ENCODE peak calls at places on chromosomes 2 and 18, in six cellular contexts. One of them, this sample, is unnamed.
A peak's percentile ranks its signal among the peaks of the same experiment; 100 is the strongest.

GRCh38 chr2:15059870-15060617 is 427.5 kb downstream of the LRATD1 start:
- DNase-seq in IMR-90: no peak
- DNase-seq in H1: no peak
- DNase-seq in H9: no peak
- DNase-seq in neuronal stem cell: no peak
- DNase-seq in mesenchymal stem cell: no peak
- DNase-seq in this sample: peak; percentile 52

GRCh38 chr2:189276277-189276676 is 96.7 kb upstream of the COL5A2 start:
- DNase-seq in IMR-90: peak; percentile 97
- DNase-seq in H1: no peak
- DNase-seq in H9: no peak
- DNase-seq in neuronal stem cell: no peak
- DNase-seq in mesenchymal stem cell: peak; percentile 90
- DNase-seq in this sample: peak; percentile 91

GRCh38 chr2:230901006-230901405 is 24.0 kb downstream of the GPR55 start:
- DNase-seq in IMR-90: no peak
- DNase-seq in H1: no peak
- DNase-seq in H9: no peak
- DNase-seq in neuronal stem cell: no peak
- DNase-seq in mesenchymal stem cell: no peak
- DNase-seq in this sample: no peak

GRCh38 chr2:224357098-224357901 is 44.6 kb downstream of the FAM124B start:
- DNase-seq in IMR-90: peak; percentile 60
- DNase-seq in H1: no peak
- DNase-seq in H9: peak; percentile 43
- DNase-seq in neuronal stem cell: peak; percentile 61
- DNase-seq in mesenchymal stem cell: peak; percentile 69
- DNase-seq in this sample: peak; percentile 36

GRCh38 chr2:237627463-237628321 is at the start of gene LRRFIP1:
- DNase-seq in IMR-90: no peak
- DNase-seq in H1: no peak
- DNase-seq in H9: peak; percentile 40
- DNase-seq in neuronal stem cell: no peak
- DNase-seq in mesenchymal stem cell: no peak
- DNase-seq in this sample: peak; percentile 29

GRCh38 chr2:28755411-28755810 is 3.8 kb downstream of the PPP1CB start:
- DNase-seq in IMR-90: peak; percentile 54
- DNase-seq in H1: no peak
- DNase-seq in H9: no peak
- DNase-seq in neuronal stem cell: no peak
- DNase-seq in mesenchymal stem cell: peak; percentile 49
- DNase-seq in this sample: no peak

GRCh38 chr2:120881981-120882788 is 146.5 kb downstream of the GLI2 start:
- DNase-seq in IMR-90: no peak
- DNase-seq in H1: no peak
- DNase-seq in H9: no peak
- DNase-seq in neuronal stem cell: no peak
- DNase-seq in mesenchymal stem cell: no peak
- DNase-seq in this sample: no peak

GRCh38 chr18:36372902-36373301 is 75.4 kb downstream of the FHOD3 start:
- DNase-seq in IMR-90: peak; percentile 85
- DNase-seq in H1: no peak
- DNase-seq in H9: no peak
- DNase-seq in neuronal stem cell: no peak
- DNase-seq in mesenchymal stem cell: peak; percentile 1
- DNase-seq in this sample: peak; percentile 92

GRCh38 chr2:1607971-1608688 is 136.2 kb downstream of the PXDN start:
- DNase-seq in IMR-90: peak; percentile 71
- DNase-seq in H1: no peak
- DNase-seq in H9: no peak
- DNase-seq in neuronal stem cell: no peak
- DNase-seq in mesenchymal stem cell: no peak
- DNase-seq in this sample: no peak

GRCh38 chr18:44229693-44230108 is 451.0 kb upstream of the SETBP1 start:
- DNase-seq in IMR-90: peak; percentile 1
- DNase-seq in H1: no peak
- DNase-seq in H9: peak; percentile 27
- DNase-seq in neuronal stem cell: no peak
- DNase-seq in mesenchymal stem cell: peak; percentile 3
- DNase-seq in this sample: no peak

GRCh38 chr2:217932661-217933325 is 70.0 kb downstream of the TNS1 start:
- DNase-seq in IMR-90: no peak
- DNase-seq in H1: no peak
- DNase-seq in H9: no peak
- DNase-seq in neuronal stem cell: no peak
- DNase-seq in mesenchymal stem cell: no peak
- DNase-seq in this sample: no peak

GRCh38 chr18:58552057-58552461 is 76.8 kb downstream of the ALPK2 start:
- DNase-seq in IMR-90: peak; percentile 63
- DNase-seq in H1: no peak
- DNase-seq in H9: no peak
- DNase-seq in neuronal stem cell: no peak
- DNase-seq in mesenchymal stem cell: peak; percentile 45
- DNase-seq in this sample: no peak

GRCh38 chr2:16613475-16613874 is 52.2 kb downstream of the CYRIA start:
- DNase-seq in IMR-90: no peak
- DNase-seq in H1: no peak
- DNase-seq in H9: no peak
- DNase-seq in neuronal stem cell: no peak
- DNase-seq in mesenchymal stem cell: no peak
- DNase-seq in this sample: peak; percentile 54

GRCh38 chr2:10272464-10272863 is 30.2 kb upstream of the HPCAL1 start:
- DNase-seq in IMR-90: no peak
- DNase-seq in H1: no peak
- DNase-seq in H9: no peak
- DNase-seq in neuronal stem cell: no peak
- DNase-seq in mesenchymal stem cell: no peak
- DNase-seq in this sample: no peak

GRCh38 chr18:79816981-79817606 is 19.4 kb downstream of the KCNG2 start:
- DNase-seq in IMR-90: no peak
- DNase-seq in H1: no peak
- DNase-seq in H9: no peak
- DNase-seq in neuronal stem cell: no peak
- DNase-seq in mesenchymal stem cell: no peak
- DNase-seq in this sample: no peak

GRCh38 chr18:12377556-12378553 is 828 bp upstream of the AFG3L2 start:
- DNase-seq in IMR-90: no peak
- DNase-seq in H1: no peak
- DNase-seq in H9: no peak
- DNase-seq in neuronal stem cell: no peak
- DNase-seq in mesenchymal stem cell: no peak
- DNase-seq in this sample: no peak

GRCh38 chr18:44922968-44923367 is 242.3 kb downstream of the SETBP1 start:
- DNase-seq in IMR-90: no peak
- DNase-seq in H1: no peak
- DNase-seq in H9: no peak
- DNase-seq in neuronal stem cell: no peak
- DNase-seq in mesenchymal stem cell: no peak
- DNase-seq in this sample: no peak

GRCh38 chr2:178448968-178449661 is 1.9 kb downstream of the PRKRA start:
- DNase-seq in IMR-90: no peak
- DNase-seq in H1: no peak
- DNase-seq in H9: no peak
- DNase-seq in neuronal stem cell: no peak
- DNase-seq in mesenchymal stem cell: no peak
- DNase-seq in this sample: no peak

GRCh38 chr2:178452870-178453269 is 1.7 kb downstream of the PJVK start:
- DNase-seq in IMR-90: no peak
- DNase-seq in H1: no peak
- DNase-seq in H9: no peak
- DNase-seq in neuronal stem cell: no peak
- DNase-seq in mesenchymal stem cell: no peak
- DNase-seq in this sample: no peak

GRCh38 chr2:178450574-178451429 is at the start of the genes PJVK and PRKRA:
- DNase-seq in IMR-90: peak; percentile 97
- DNase-seq in H1: peak; percentile 93
- DNase-seq in H9: peak; percentile 97
- DNase-seq in neuronal stem cell: peak; percentile 97
- DNase-seq in mesenchymal stem cell: peak; percentile 97
- DNase-seq in this sample: peak; percentile 98

GRCh38 chr2:178449700-178450573 is 1.0 kb downstream of the PRKRA start:
- DNase-seq in IMR-90: peak; percentile 11
- DNase-seq in H1: no peak
- DNase-seq in H9: no peak
- DNase-seq in neuronal stem cell: peak; percentile 1
- DNase-seq in mesenchymal stem cell: peak; percentile 22
- DNase-seq in this sample: no peak

GRCh38 chr2:178452334-178452733 is 1.2 kb downstream of the PJVK start:
- DNase-seq in IMR-90: no peak
- DNase-seq in H1: no peak
- DNase-seq in H9: no peak
- DNase-seq in neuronal stem cell: no peak
- DNase-seq in mesenchymal stem cell: no peak
- DNase-seq in this sample: no peak
- H2AFZ ChIP-seq in IMR-90: no peak overlapping the region
- H2AFZ ChIP-seq in H1: no peak overlapping the region
- H2AFZ ChIP-seq in H9: no peak overlapping the region
- H2AFZ ChIP-seq in neuronal stem cell: no peak overlapping the region
- H2AFZ ChIP-seq in mesenchymal stem cell: no peak overlapping the region
- H2AFZ ChIP-seq in this sample: no peak overlapping the region

GRCh38 chr2:182646763-182647498 is 69.1 kb upstream of the DNAJC10 start:
- DNase-seq in IMR-90: no peak
- DNase-seq in H1: no peak
- DNase-seq in H9: no peak
- DNase-seq in neuronal stem cell: no peak
- DNase-seq in mesenchymal stem cell: no peak
- DNase-seq in this sample: no peak

GRCh38 chr2:182649316-182649715 is 66.7 kb upstream of the DNAJC10 start:
- DNase-seq in IMR-90: peak; percentile 46
- DNase-seq in H1: no peak
- DNase-seq in H9: peak; percentile 60
- DNase-seq in neuronal stem cell: peak; percentile 12
- DNase-seq in mesenchymal stem cell: peak; percentile 58
- DNase-seq in this sample: no peak

GRCh38 chr2:182647499-182647787 is 68.6 kb upstream of the DNAJC10 start:
- DNase-seq in IMR-90: no peak
- DNase-seq in H1: no peak
- DNase-seq in H9: no peak
- DNase-seq in neuronal stem cell: no peak
- DNase-seq in mesenchymal stem cell: no peak
- DNase-seq in this sample: no peak

GRCh38 chr2:182652326-182652725 is 63.7 kb upstream of the DNAJC10 start:
- DNase-seq in IMR-90: no peak
- DNase-seq in H1: no peak
- DNase-seq in H9: no peak
- DNase-seq in neuronal stem cell: no peak
- DNase-seq in mesenchymal stem cell: no peak
- DNase-seq in this sample: peak; percentile 31

DNA sequence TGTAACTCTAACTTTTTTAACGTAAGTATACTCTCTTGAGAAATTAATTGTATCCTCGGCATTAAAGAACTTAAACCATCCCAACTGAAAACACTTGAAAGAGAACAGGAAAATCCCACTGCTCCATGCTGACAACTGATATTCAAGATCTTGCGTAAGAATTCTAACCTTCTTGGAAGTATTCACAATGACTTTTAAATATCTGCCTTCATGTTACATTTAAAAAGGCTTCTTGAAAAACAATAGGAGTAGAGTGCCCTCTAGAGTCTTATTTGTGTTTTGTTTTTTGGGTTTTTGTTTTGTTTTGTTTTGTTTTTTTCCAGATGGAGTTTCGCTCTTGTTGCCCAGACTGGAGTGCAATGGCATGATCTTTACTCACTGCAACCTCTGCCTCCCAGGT is 65.4 kb upstream of the DNAJC10 start:
- DNase-seq in IMR-90: peak; percentile 76
- DNase-seq in H1: no peak
- DNase-seq in H9: no peak
- DNase-seq in neuronal stem cell: peak; percentile 14
- DNase-seq in mesenchymal stem cell: peak; percentile 75
- DNase-seq in this sample: peak; percentile 7
- H3K14ac ChIP-seq in IMR-90: no peak overlapping the region
- H3K14ac ChIP-seq in H1: no peak overlapping the region
- H3K14ac ChIP-seq in H9: no peak overlapping the region
- H3K14ac ChIP-seq in neuronal stem cell: no peak overlapping the region
- H3K14ac ChIP-seq in mesenchymal stem cell: no peak overlapping the region
- H3K14ac ChIP-seq in this sample: no peak overlapping the region

DNA sequence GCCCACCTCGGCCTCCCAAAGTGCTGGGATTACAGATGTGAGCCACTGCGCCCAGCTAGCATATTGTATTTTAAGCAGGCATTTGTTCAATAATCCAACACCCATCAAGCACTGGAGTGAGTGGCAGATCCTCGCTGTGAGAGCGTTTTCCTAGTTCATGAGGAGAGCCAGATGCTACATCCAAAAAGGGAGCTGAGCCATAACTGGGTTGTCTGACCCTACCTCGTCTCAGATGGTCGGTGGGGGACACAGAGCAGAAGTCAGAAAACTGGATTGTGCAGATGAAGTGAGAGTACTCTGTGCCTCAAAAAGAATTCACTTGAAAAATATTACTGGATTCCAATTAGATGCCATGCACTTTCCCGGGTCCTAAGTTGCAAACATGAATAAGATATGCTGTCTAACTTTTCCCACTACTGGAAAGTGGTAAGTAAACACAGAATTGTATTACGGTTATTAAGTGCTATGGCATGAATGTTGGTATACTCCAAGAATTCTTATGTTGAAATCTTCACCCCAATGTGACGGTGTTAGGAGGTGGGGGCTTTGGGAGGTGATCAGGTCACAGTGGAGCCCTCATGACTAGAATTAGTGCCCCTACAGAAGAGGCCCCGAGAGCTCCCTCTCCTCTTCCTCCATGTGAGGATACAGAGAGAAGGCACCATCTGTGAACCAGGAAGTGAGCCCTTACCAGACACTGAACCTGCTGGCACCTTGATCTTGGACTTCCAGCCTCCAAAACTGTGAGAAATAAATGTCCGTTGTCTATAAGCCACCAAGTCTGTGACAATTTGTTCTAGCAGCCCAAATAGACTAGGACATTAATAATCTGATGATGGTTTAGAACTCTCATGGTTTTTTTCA is 21.5 kb downstream of the SOWAHC start:
- DNase-seq in IMR-90: no peak
- DNase-seq in H1: no peak
- DNase-seq in H9: no peak
- DNase-seq in neuronal stem cell: no peak
- DNase-seq in mesenchymal stem cell: no peak
- DNase-seq in this sample: peak; percentile 35
- H2AFZ ChIP-seq in IMR-90: no peak overlapping the region
- H2AFZ ChIP-seq in H1: no peak overlapping the region
- H2AFZ ChIP-seq in H9: no peak overlapping the region
- H2AFZ ChIP-seq in neuronal stem cell: no peak overlapping the region
- H2AFZ ChIP-seq in mesenchymal stem cell: no peak overlapping the region
- H2AFZ ChIP-seq in this sample: no peak overlapping the region

GRCh38 chr2:234256516-234256915 is 206.0 kb downstream of the SPP2 start:
- DNase-seq in IMR-90: no peak
- DNase-seq in H1: no peak
- DNase-seq in H9: peak; percentile 33
- DNase-seq in neuronal stem cell: no peak
- DNase-seq in mesenchymal stem cell: no peak
- DNase-seq in this sample: peak; percentile 47

GRCh38 chr2:234257859-234258561 is 207.5 kb downstream of the SPP2 start:
- DNase-seq in IMR-90: peak; percentile 99
- DNase-seq in H1: peak; percentile 53
- DNase-seq in H9: peak; percentile 78
- DNase-seq in neuronal stem cell: peak; percentile 12
- DNase-seq in mesenchymal stem cell: peak; percentile 96
- DNase-seq in this sample: peak; percentile 87

GRCh38 chr2:234258562-234259141 is 208.2 kb downstream of the SPP2 start:
- DNase-seq in IMR-90: peak; percentile 86
- DNase-seq in H1: no peak
- DNase-seq in H9: no peak
- DNase-seq in neuronal stem cell: no peak
- DNase-seq in mesenchymal stem cell: peak; percentile 88
- DNase-seq in this sample: peak; percentile 51

GRCh38 chr2:234261736-234262135 is 211.2 kb downstream of the SPP2 start:
- DNase-seq in IMR-90: no peak
- DNase-seq in H1: no peak
- DNase-seq in H9: no peak
- DNase-seq in neuronal stem cell: no peak
- DNase-seq in mesenchymal stem cell: no peak
- DNase-seq in this sample: no peak

GRCh38 chr2:234259440-234259839 is 208.9 kb downstream of the SPP2 start:
- DNase-seq in IMR-90: no peak
- DNase-seq in H1: no peak
- DNase-seq in H9: no peak
- DNase-seq in neuronal stem cell: no peak
- DNase-seq in mesenchymal stem cell: no peak
- DNase-seq in this sample: no peak
- H3K14ac ChIP-seq in IMR-90: no peak overlapping the region
- H3K14ac ChIP-seq in H1: no peak overlapping the region
- H3K14ac ChIP-seq in H9: no peak overlapping the region
- H3K14ac ChIP-seq in neuronal stem cell: no peak overlapping the region
- H3K14ac ChIP-seq in mesenchymal stem cell: no peak overlapping the region
- H3K14ac ChIP-seq in this sample: no peak overlapping the region